ENCODE peak calls at places on chromosomes 7 and 10, in ten cellular contexts. H, S, R, B, N, C, D, T, G and J are unnamed samples.
A peak's percentile ranks its signal among the peaks of the same experiment; 100 is the strongest.

GRCh38 chr7:77306231-77307067 is 106.8 kb upstream of the FGL2 start:
- DNase-seq in H (no peak), S (no peak), R (no peak), B (no peak), N (no peak), C (no peak), D (peak; percentile 23), T (no peak), G (no peak), J (no peak)

GRCh38 chr10:983951-984705 is 4.1 kb upstream of the GTPBP4 start:
- DNase-seq in H (peak; percentile 46), S (no peak), R (peak; percentile 55), B (no peak), N (no peak), C (no peak), D (no peak), T (no peak), G (no peak), J (no peak)

GRCh38 chr7:49855281-49855980 is 82.0 kb downstream of the VWC2 start:
- DNase-seq in H (no peak), S (no peak), R (no peak), B (no peak), N (no peak), C (no peak), D (no peak), T (no peak), G (no peak), J (no peak)

GRCh38 chr10:119772347-119772746 is 46.5 kb downstream of the INPP5F start:
- DNase-seq in H (no peak), S (no peak), R (no peak), B (no peak), N (no peak), C (no peak), D (no peak), T (no peak), G (no peak), J (no peak)

GRCh38 chr10:99647601-99648151 is 11.6 kb upstream of the ENTPD7 start:
- DNase-seq in H (no peak), S (no peak), R (no peak), B (no peak), N (no peak), C (no peak), D (no peak), T (no peak), G (no peak), J (no peak)

GRCh38 chr10:126350216-126350992 is 37.9 kb downstream of the ADAM12 start:
- DNase-seq in H (peak; percentile 82), S (no peak), R (peak; percentile 99), B (no peak), N (no peak), C (no peak), D (peak; percentile 72), T (no peak), G (no peak), J (no peak)

GRCh38 chr10:110553905-110554304 is 13.6 kb upstream of the SMC3 start:
- DNase-seq in H (no peak), S (no peak), R (no peak), B (no peak), N (no peak), C (no peak), D (no peak), T (peak; percentile 49), G (no peak), J (no peak)

GRCh38 chr10:17662193-17663138 is 18.5 kb downstream of the STAM start:
- DNase-seq in H (no peak), S (no peak), R (no peak), B (no peak), N (no peak), C (no peak), D (no peak), T (no peak), G (no peak), J (no peak)

GRCh38 chr7:137873524-137873923 is 26.8 kb upstream of the DGKI start:
- DNase-seq in H (no peak), S (no peak), R (peak; percentile 86), B (no peak), N (no peak), C (no peak), D (no peak), T (no peak), G (no peak), J (no peak)

GRCh38 chr7:64887756-64888508 is 15.1 kb upstream of the ZNF273 start:
- DNase-seq in H (peak; percentile 14), S (no peak), R (no peak), B (peak; percentile 87), N (peak; percentile 77), C (no peak), D (peak; percentile 77), T (peak; percentile 46), G (no peak), J (peak; percentile 14)

DNA sequence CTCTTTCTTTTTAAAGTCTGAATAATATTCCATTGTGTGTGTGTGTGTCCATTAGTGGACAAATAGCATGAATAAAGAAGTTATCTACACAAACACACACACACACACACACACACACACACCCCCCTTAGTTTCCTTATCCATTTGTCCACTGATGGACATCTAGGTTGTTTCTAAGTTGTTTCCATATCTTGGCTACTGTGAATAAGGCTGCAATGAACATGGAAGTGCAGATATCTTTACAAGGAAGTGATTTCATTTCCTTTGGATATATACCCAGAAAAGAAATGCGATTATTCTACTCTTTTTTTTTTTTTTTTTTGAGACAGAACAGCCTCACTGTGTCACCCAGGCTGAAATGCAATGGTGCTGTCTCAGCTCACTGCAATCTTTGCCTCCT is 113.5 kb downstream of the MBL2 start:
- DNase-seq in H (no peak), S (no peak), R (no peak), B (no peak), N (no peak), C (no peak), D (no peak), T (no peak), G (no peak), J (no peak)
- H3K9me3 ChIP-seq in H (no peaks in the 10 kb centered on the region), S (no peaks in the 10 kb centered on the region), R (no peaks in the 10 kb centered on the region), B (no peaks in the 10 kb centered on the region), N (no peaks in the 10 kb centered on the region), C (no peaks in the 10 kb centered on the region), D (no peaks in the 10 kb centered on the region), T (no peaks in the 10 kb centered on the region), G (no peaks in the 10 kb centered on the region), J (no peaks in the 10 kb centered on the region)

GRCh38 chr10:125002423-125003145 is 60.7 kb downstream of the ZRANB1 start:
- DNase-seq in H (no peak), S (peak; percentile 14), R (no peak), B (no peak), N (peak; percentile 72), C (peak; percentile 18), D (peak; percentile 57), T (no peak), G (peak; percentile 13), J (peak; percentile 76)
- H3K27ac ChIP-seq in H (no peak overlapping the region), S (no peak overlapping the region), R (no peak overlapping the region), B (no peak overlapping the region), N (peak overlapping the region; percentile 74), C (peak overlapping the region; percentile 72), D (no peak overlapping the region), T (no peak overlapping the region), G (peak overlapping the region; percentile 74), J (peak overlapping the region; percentile 91)

GRCh38 chr7:57225666-57226065 is 93.4 kb upstream of the ZNF479 start:
- DNase-seq in H (no peak), S (no peak), R (no peak), B (no peak), N (no peak), C (no peak), D (no peak), T (no peak), G (no peak), J (no peak)
- H3K9me3 ChIP-seq in H (no peaks in the 10 kb centered on the region), S (no peaks in the 10 kb centered on the region), R (peaks cover 13% of the 10 kb centered on the region), B (peaks cover 63% of the 10 kb centered on the region), N (peaks cover 19% of the 10 kb centered on the region), C (no peaks in the 10 kb centered on the region), D (no peaks in the 10 kb centered on the region), T (peaks cover 9% of the 10 kb centered on the region), G (peaks cover 32% of the 10 kb centered on the region), J (no peaks in the 10 kb centered on the region)

DNA sequence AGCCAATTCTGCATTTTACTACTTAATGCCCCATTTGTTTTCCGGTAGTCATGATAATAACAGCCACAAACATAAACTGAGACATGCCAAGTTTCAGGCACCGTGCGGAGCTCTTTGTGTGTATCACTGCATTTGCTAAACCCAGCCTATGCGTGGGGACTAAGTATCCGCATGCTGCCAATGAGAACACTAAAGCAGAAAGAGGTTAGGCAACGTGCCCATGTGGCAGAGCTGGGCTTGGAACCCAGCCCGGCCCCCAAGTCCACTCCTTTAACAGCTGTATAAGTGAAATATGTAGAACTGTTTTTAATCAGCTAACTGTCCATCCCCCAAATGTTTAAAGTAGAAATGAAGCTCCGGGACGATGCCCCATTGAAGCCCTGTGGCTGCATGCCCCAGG is 54.1 kb downstream of the SLIT1 start:
- DNase-seq in H (no peak), S (no peak), R (peak; percentile 2), B (no peak), N (no peak), C (no peak), D (no peak), T (no peak), G (no peak), J (no peak)
- H3K27ac ChIP-seq in H (no peak overlapping the region), S (no peak overlapping the region), R (no peak overlapping the region), B (no peak overlapping the region), N (no peak overlapping the region), C (no peak overlapping the region), D (no peak overlapping the region), T (no peak overlapping the region), G (no peak overlapping the region), J (no peak overlapping the region)